ENCODE peak calls at places on chromosomes 1 and 21, in five cellular contexts. U is mucosa of descending colon, T is heart left ventricle, Z is breast epithelium, O is stomach. J is an unnamed sample. For H3K9me3, the result is how much of the 10 kb centered on the place peaks cover.

GRCh38 chr1:183070923-183071618 is 47.9 kb downstream of the LAMC1 start:
- DNase-seq in U (no peak), T (no peak), Z (no peak), O (no peak), J (no peak)

GRCh38 chr1:187408217-187409004 is 579.7 kb downstream of the PLA2G4A start:
- DNase-seq in U (no peak), T (no peak), Z (no peak), O (no peak), J (no peak)

GRCh38 chr1:59052194-59052593 is 244.7 kb upstream of the FGGY start:
- DNase-seq in U (no peak), T (no peak), Z (no peak), O (peak), J (peak)

GRCh38 chr1:94709891-94710581 is 110.1 kb upstream of the SLC44A3 start:
- DNase-seq in U (no peak), T (no peak), Z (no peak), O (no peak), J (no peak)

GRCh38 chr1:57475366-57475765 is 51.5 kb upstream of the DAB1 start:
- DNase-seq in U (no peak), T (no peak), Z (no peak), O (no peak), J (no peak)

GRCh38 chr1:15171271-15171908 is 17.8 kb downstream of the TMEM51 start:
- DNase-seq in U (no peak), T (no peak), Z (no peak), O (no peak), J (no peak)

GRCh38 chr1:110148961-110149360 is 1.3 kb upstream of the SLC6A17 start:
- DNase-seq in U (no peak), T (no peak), Z (no peak), O (no peak), J (no peak)

GRCh38 chr1:164921493-164921892 is 362.5 kb downstream of the PBX1 start:
- DNase-seq in U (no peak), T (no peak), Z (no peak), O (no peak), J (no peak)

GRCh38 chr1:27928216-27928954 is 6.4 kb upstream of the SMPDL3B start:
- DNase-seq in U (no peak), T (no peak), Z (no peak), O (no peak), J (no peak)

GRCh38 chr1:223102797-223103533 is 40.1 kb downstream of the TLR5 start:
- DNase-seq in U (no peak), T (no peak), Z (no peak), O (peak), J (no peak)

GRCh38 chr1:1630965-1631792 is 794 bp upstream of the MMP23B start:
- DNase-seq in U (peak), T (peak), Z (no peak), O (peak), J (peak)

GRCh38 chr1:64597151-64597550 is 127.2 kb downstream of the CACHD1 start:
- DNase-seq in U (no peak), T (no peak), Z (no peak), O (no peak), J (no peak)

GRCh38 chr1:26788836-26789611 is 1.3 kb downstream of the PIGV start:
- DNase-seq in U (peak), T (peak), Z (peak), O (peak), J (peak)

GRCh38 chr1:12434174-12434573 is 183.8 kb downstream of the DHRS3 start:
- DNase-seq in U (no peak), T (no peak), Z (no peak), O (no peak), J (no peak)

GRCh38 chr1:158112994-158113758 is 67.5 kb upstream of the CD1D start:
- DNase-seq in U (peak), T (peak), Z (no peak), O (no peak), J (no peak)

GRCh38 chr1:183996396-183996795 is 41.1 kb downstream of the COLGALT2 start:
- DNase-seq in U (no peak), T (no peak), Z (no peak), O (no peak), J (no peak)

GRCh38 chr1:222373216-222373615 is 174.7 kb downstream of the HHIPL2 start:
- DNase-seq in U (no peak), T (no peak), Z (no peak), O (no peak), J (no peak)

GRCh38 chr1:178382372-178382771 is 114.4 kb downstream of the CLEC20A start:
- DNase-seq in U (no peak), T (no peak), Z (no peak), O (no peak), J (no peak)

GRCh38 chr21:42666023-42666747 is 12.8 kb downstream of the PDE9A start:
- DNase-seq in U (peak), T (no peak), Z (no peak), O (no peak), J (no peak)

GRCh38 chr1:216111842-216112241 is 311.4 kb downstream of the USH2A start:
- DNase-seq in U (no peak), T (no peak), Z (no peak), O (no peak), J (no peak)

GRCh38 chr1:8006037-8006963 is 19.8 kb downstream of the ERRFI1 start:
- DNase-seq in U (no peak), T (no peak), Z (no peak), O (no peak), J (no peak)

GRCh38 chr1:167629681-167630567 is at the start of gene RCSD1:
- DNase-seq in U (no peak), T (peak), Z (no peak), O (peak), J (peak)

GRCh38 chr1:108575241-108575850 is 15.4 kb downstream of the EEIG2 start:
- DNase-seq in U (no peak), T (no peak), Z (no peak), O (no peak), J (no peak)

GRCh38 chr21:28906841-28907240 is 85.8 kb downstream of the LTN1 start:
- DNase-seq in U (no peak), T (no peak), Z (no peak), O (no peak), J (no peak)

GRCh38 chr1:111142358-111142975 is 2.4 kb downstream of the CEPT1 start:
- DNase-seq in U (no peak), T (no peak), Z (no peak), O (no peak), J (no peak)

GRCh38 chr1:39065542-39065941 is 39.4 kb downstream of the NDUFS5 start:
- DNase-seq in U (peak), T (no peak), Z (no peak), O (no peak), J (no peak)

DNA sequence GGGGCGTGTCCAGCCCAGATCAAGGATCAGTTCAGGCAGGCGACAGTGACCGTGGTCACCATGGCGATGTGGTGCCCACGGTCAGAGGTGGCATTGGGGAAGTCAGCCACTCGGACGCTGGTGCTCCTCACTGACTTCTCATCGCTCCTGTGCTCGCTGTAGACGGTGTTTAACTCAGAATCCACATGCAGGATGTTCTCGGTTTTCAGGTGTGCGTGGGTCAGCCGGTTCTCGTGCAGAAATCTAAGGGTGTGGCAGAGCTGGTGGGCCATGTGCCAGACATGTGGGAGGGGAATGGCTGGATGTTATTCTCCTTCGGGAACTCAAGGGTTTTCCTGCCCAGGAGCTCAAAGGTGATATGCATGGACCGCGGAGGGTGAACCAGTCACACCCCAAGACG is 11.7 kb downstream of the OR2AJ1 start:
- DNase-seq in U (no peak), T (peak), Z (no peak), O (no peak), J (no peak)
- H3K9me3 ChIP-seq in U (under half), T (under half), Z (under half), O (under half), J (under half)

GRCh38 chr1:2932671-2933350 is 88.5 kb upstream of the ACTRT2 start:
- DNase-seq in U (no peak), T (peak), Z (no peak), O (no peak), J (peak)
- H3K9me3 ChIP-seq in U (under half), T (under half), Z (under half), O (under half), J (under half)

GRCh38 chr1:193914871-193915270 is 728.5 kb upstream of the B3GALT2 start:
- DNase-seq in U (no peak), T (no peak), Z (no peak), O (no peak), J (no peak)
- H3K9me3 ChIP-seq in U (under half), T (under half), Z (under half), O (under half), J (under half)

DNA sequence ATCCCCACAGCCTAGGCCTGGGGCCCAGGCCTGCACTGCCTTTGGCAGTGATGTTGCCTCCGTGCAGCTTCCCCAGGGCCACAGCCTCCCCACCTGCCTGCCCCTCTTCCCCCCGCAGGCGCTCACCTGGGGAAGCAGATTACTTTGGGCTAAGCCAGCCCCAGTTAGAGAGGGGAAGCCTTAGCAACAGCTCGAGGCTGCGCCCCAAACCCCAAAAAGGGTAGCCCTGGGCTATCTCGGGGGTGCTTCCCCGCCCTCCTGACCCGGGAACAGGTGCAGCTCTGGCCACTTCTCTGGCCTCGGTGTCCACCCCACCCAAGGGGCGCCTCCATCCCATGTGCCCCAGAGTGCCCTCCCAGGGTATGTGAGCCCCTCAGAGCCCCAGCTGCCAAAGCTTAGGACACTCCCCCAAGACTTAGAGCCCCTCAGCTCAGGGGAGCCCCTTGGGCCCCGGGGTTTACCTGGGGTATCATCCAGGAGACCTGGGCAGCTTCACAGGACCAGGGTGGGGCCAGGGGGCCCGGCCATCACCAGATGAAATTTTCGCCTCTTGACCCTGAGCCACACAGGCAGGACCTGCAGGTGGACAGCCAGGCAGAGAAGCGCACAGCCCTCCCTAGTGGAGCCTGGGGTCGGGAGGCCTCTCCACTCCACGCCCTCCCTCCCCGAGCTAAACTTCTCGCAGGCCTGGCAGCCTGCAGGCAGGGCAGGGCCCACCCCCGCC is 3.3 kb upstream of the TTC34 start:
- DNase-seq in U (no peak), T (peak), Z (no peak), O (no peak), J (no peak)
- H3K9me3 ChIP-seq in U (under half), T (under half), Z (under half), O (under half), J (under half)

DNA sequence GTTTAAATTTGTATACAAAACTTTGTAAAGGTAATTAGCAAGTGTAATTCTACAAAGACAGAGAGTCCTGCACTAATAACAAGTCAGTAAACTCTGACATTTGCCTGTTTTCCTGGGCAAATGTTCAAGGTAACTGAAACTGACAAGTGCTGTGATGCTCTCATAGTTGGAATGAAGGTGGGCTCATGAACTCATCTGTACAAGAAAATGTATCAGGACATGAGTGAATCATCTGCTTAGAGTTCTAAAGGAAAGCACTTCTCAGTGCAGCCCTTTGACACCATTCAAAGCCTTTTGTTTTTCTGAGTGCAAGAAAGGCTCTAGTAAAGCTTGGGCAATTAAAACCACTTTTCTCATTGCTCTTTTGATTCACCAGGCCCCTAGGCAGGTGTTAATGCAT is 91.5 kb downstream of the UROD start:
- DNase-seq in U (no peak), T (no peak), Z (no peak), O (no peak), J (no peak)
- H3K9me3 ChIP-seq in U (under half), T (under half), Z (under half), O (under half), J (under half)

DNA sequence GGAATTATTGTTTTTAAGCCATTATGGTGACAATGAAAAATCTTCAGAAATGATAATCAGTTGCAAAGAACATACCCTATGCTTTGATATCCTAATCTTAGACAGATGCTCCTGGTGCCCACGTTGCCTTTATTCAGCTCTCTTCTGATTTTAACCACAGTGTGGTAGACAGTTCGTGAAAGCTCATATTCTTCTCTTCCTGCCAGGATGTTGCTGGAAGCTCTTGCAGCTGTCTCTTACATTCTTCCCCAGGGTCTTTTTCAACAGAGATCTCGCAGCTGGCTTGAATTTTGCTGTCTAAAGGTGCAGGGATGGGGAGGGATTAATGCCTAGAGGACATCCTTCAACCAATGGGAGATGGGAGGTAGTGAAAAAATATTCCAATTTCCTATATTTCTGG is 150.0 kb upstream of the APP start:
- DNase-seq in U (no peak), T (no peak), Z (no peak), O (no peak), J (no peak)
- H3K9me3 ChIP-seq in U (under half), T (under half), Z (under half), O (under half), J (under half)

GRCh38 chr21:44462834-44463200 is 7.5 kb downstream of the LRRC3 start:
- DNase-seq in U (no peak), T (no peak), Z (no peak), O (no peak), J (no peak)

GRCh38 chr21:44464351-44464750 is 9.0 kb downstream of the LRRC3 start:
- DNase-seq in U (no peak), T (no peak), Z (no peak), O (no peak), J (no peak)

GRCh38 chr21:44461438-44462089 is 6.3 kb downstream of the LRRC3 start:
- DNase-seq in U (no peak), T (peak), Z (no peak), O (no peak), J (peak)

GRCh38 chr21:44462090-44462833 is 7.0 kb downstream of the LRRC3 start:
- DNase-seq in U (no peak), T (peak), Z (no peak), O (no peak), J (peak)

GRCh38 chr21:44463716-44464115 is 8.4 kb downstream of the LRRC3 start:
- DNase-seq in U (no peak), T (peak), Z (no peak), O (no peak), J (no peak)
- H3K9me3 ChIP-seq in U (under half), T (under half), Z (under half), O (under half), J (under half)

DNA sequence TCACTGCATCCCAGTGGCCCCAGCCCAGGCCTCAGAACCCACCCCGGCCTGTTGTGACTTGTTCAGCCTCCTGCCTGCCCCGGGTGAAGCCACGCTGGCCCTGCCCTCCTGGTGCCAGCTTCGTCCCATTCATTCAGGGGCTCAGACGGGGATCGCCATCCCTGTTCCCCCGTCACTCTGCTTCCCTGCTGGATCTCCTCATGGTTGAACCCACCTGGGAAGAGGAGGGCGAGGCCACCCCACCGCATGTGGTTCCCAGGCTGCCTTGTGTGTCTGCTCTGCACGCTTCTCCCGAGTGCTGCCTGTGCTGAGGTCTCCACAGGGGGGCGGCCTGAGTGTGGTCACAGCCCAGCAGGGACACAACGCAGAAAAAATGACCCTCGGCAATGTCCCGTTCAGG is 108.2 kb upstream of the ACTRT2 start:
- DNase-seq in U (no peak), T (no peak), Z (no peak), O (no peak), J (no peak)
- H3K9me3 ChIP-seq in U (under half), T (under half), Z (under half), O (under half), J (under half)

GRCh38 chr1:42240964-42241755 is 76.6 kb upstream of the GUCA2A start:
- DNase-seq in U (no peak), T (no peak), Z (no peak), O (no peak), J (no peak)

GRCh38 chr1:42239555-42239954 is 75.0 kb upstream of the GUCA2A start:
- DNase-seq in U (no peak), T (no peak), Z (no peak), O (no peak), J (no peak)

GRCh38 chr1:42239041-42239440 is 74.5 kb upstream of the GUCA2A start:
- DNase-seq in U (no peak), T (no peak), Z (no peak), O (no peak), J (no peak)
- H3K9me3 ChIP-seq in U (under half), T (under half), Z (under half), O (under half), J (under half)

DNA sequence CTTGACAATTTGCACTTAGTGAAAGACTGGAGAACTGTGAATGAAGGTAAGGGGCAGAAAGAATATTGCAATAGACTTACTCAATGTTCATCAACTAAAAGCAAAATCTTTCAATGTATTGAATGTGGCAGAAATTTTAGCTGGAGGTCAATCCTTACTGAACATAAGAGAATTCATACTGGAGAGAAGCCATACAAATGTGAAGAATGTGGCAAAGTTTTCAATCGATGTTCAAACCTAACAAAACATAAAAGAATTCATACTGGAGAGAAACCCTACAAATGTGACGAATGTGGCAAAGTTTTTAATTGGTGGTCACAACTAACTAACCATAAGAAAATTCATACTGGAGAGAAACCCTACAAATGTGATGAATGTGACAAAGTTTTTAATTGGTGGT is 80.7 kb downstream of the JMJD4 start:
- DNase-seq in U (no peak), T (no peak), Z (no peak), O (no peak), J (no peak)
- H3K9me3 ChIP-seq in U (half or more), T (half or more), Z (half or more), O (half or more), J (under half)

J was measured in right lobe of liver.